ENCODE peak calls at places on chromosomes 5 and 9, in four cellular contexts. N is caudate nucleus; V is activated CD4-positive, alpha-beta T cell treated with anti-CD3 and anti-CD28 coated beads for 24 hours; Y is activated T-cell treated with anti-CD3 and anti-CD28 coated beads, Interleukin-2, amount 50 U/mL, for 4 hours. G is an unnamed sample.

GRCh38 chr5:142275496-142275895 is 49.3 kb downstream of the SPRY4 start:
- DNase-seq in N (no peak), V (no peak), Y (no peak), G (no peak)

GRCh38 chr5:43338856-43339255 is 25.6 kb upstream of the HMGCS1 start:
- DNase-seq in N (no peak), V (no peak), Y (no peak), G (no peak)

GRCh38 chr5:28957450-28957849 is 1919.1 kb upstream of the CDH9 start:
- DNase-seq in N (no peak), V (no peak), Y (no peak), G (no peak)

GRCh38 chr9:97310023-97310422 is 2.6 kb downstream of the CCDC180 start:
- DNase-seq in N (no peak), V (no peak), Y (no peak), G (no peak)

GRCh38 chr5:16160706-16161105 is 18.9 kb downstream of the MARCHF11 start:
- DNase-seq in N (no peak), V (no peak), Y (no peak), G (no peak)

GRCh38 chr5:81156732-81157131 is 76.4 kb upstream of the CKMT2 start:
- DNase-seq in N (no peak), V (no peak), Y (no peak), G (no peak)

GRCh38 chr9:108467653-108468324 is 388.0 kb downstream of the ACTL7B start:
- DNase-seq in N (no peak), V (no peak), Y (no peak), G (no peak)

GRCh38 chr9:24582363-24583126 is 36.8 kb upstream of the IZUMO3 start:
- DNase-seq in N (no peak), V (no peak), Y (no peak), G (no peak)

GRCh38 chr5:76692274-76692540 is 23.7 kb upstream of the F2R start:
- DNase-seq in N (no peak), V (no peak), Y (no peak), G (no peak)

GRCh38 chr5:126805108-126805507 is 28.2 kb downstream of the LMNB1 start:
- DNase-seq in N (no peak), V (no peak), Y (no peak), G (no peak)

GRCh38 chr5:131129306-131129705 is 35.8 kb downstream of the HINT1 start:
- DNase-seq in N (no peak), V (no peak), Y (no peak), G (no peak)

GRCh38 chr9:121727295-121728028 is 76.0 kb downstream of the DAB2IP start:
- DNase-seq in N (no peak), V (no peak), Y (no peak), G (no peak)

GRCh38 chr5:134647750-134648424 is 698 bp upstream of the SEC24A start:
- DNase-seq in N (no peak), V (no peak), Y (peak), G (peak)

GRCh38 chr9:127087411-127087810 is 35.0 kb downstream of the ANGPTL2 start:
- DNase-seq in N (no peak), V (no peak), Y (no peak), G (no peak)

GRCh38 chr9:72882117-72882775 is 70.6 kb downstream of the ALDH1A1 start:
- DNase-seq in N (no peak), V (no peak), Y (no peak), G (no peak)

GRCh38 chr9:97076238-97076637 is 37.3 kb upstream of the CTSV start:
- DNase-seq in N (no peak), V (no peak), Y (no peak), G (no peak)

GRCh38 chr5:127313847-127314473 is 23.4 kb downstream of the MEGF10 start:
- DNase-seq in N (no peak), V (peak), Y (peak), G (peak)

GRCh38 chr5:99449786-99450185 is 521.0 kb upstream of the CHD1 start:
- DNase-seq in N (no peak), V (no peak), Y (no peak), G (no peak)

GRCh38 chr9:125850763-125851162 is 103.6 kb downstream of the PBX3 start:
- DNase-seq in N (no peak), V (no peak), Y (no peak), G (no peak)

GRCh38 chr5:111280282-111280901 is 56.2 kb downstream of the CAMK4 start:
- DNase-seq in N (no peak), V (no peak), Y (no peak), G (no peak)

GRCh38 chr5:113546711-113547159 is 33.2 kb downstream of the YTHDC2 start:
- DNase-seq in N (no peak), V (no peak), Y (no peak), G (no peak)

GRCh38 chr5:152499816-152500575 is 94.9 kb upstream of the NMUR2 start:
- DNase-seq in N (no peak), V (no peak), Y (no peak), G (no peak)

GRCh38 chr5:141326088-141326854 is 4.0 kb upstream of the PCDHGA1 start:
- DNase-seq in N (no peak), V (peak), Y (peak), G (peak)

GRCh38 chr5:174533127-174533453 is 191.3 kb upstream of the MSX2 start:
- DNase-seq in N (no peak), V (no peak), Y (no peak), G (no peak)

GRCh38 chr5:159732220-159732619 is 184.1 kb upstream of the ADRA1B start:
- DNase-seq in N (no peak), V (no peak), Y (no peak), G (no peak)

GRCh38 chr5:32420506-32420905 is 24.0 kb downstream of the ZFR start:
- DNase-seq in N (no peak), V (no peak), Y (no peak), G (no peak)

GRCh38 chr9:8895498-8896224 is 1096.1 kb upstream of the DMAC1 start:
- DNase-seq in N (no peak), V (no peak), Y (no peak), G (no peak)

GRCh38 chr5:84603557-84604185 is 219.0 kb upstream of the EDIL3 start:
- DNase-seq in N (no peak), V (no peak), Y (no peak), G (no peak)

GRCh38 chr9:97954550-97954989 is 16.6 kb upstream of the HEMGN start:
- DNase-seq in N (no peak), V (peak), Y (peak), G (peak)

GRCh38 chr9:138020120-138020794 is 142.7 kb downstream of the CACNA1B start:
- DNase-seq in N (no peak), V (no peak), Y (no peak), G (no peak)